ENCODE peak calls at places on chromosomes 12 and 14, in four cellular contexts. One of them, this sample, is unnamed.

GRCh38 chr14:94648801-94649200 is 36.6 kb downstream of the SERPINA3 start:
- DNase-seq in C1 segment of cervical spinal cord: no peak
- DNase-seq in astrocyte of the spinal cord: no peak
- DNase-seq in M059J: no peak
- DNase-seq in this sample: no peak

GRCh38 chr12:126784328-126784921 is 1482.5 kb upstream of the TMEM132C start:
- DNase-seq in C1 segment of cervical spinal cord: no peak
- DNase-seq in astrocyte of the spinal cord: peak; percentile 26
- DNase-seq in M059J: peak; percentile 43
- DNase-seq in this sample: peak; percentile 61

GRCh38 chr12:30908389-30909087 is 18.0 kb upstream of the TSPAN11 start:
- DNase-seq in C1 segment of cervical spinal cord: no peak
- DNase-seq in astrocyte of the spinal cord: peak; percentile 97
- DNase-seq in M059J: peak; percentile 71
- DNase-seq in this sample: no peak

GRCh38 chr14:60249321-60250251 is 565 bp downstream of the PPM1A start:
- DNase-seq in C1 segment of cervical spinal cord: peak; percentile 62
- DNase-seq in astrocyte of the spinal cord: peak; percentile 69
- DNase-seq in M059J: peak; percentile 62
- DNase-seq in this sample: peak; percentile 74

GRCh38 chr14:56117765-56118610 is at the start of gene PELI2:
- DNase-seq in C1 segment of cervical spinal cord: peak; percentile 76
- DNase-seq in astrocyte of the spinal cord: peak; percentile 71
- DNase-seq in M059J: peak; percentile 70
- DNase-seq in this sample: peak; percentile 77

GRCh38 chr12:96338852-96339478 is 61.3 kb downstream of the CDK17 start:
- DNase-seq in C1 segment of cervical spinal cord: no peak
- DNase-seq in astrocyte of the spinal cord: no peak
- DNase-seq in M059J: no peak
- DNase-seq in this sample: no peak

GRCh38 chr12:121955258-121956040 is 37.1 kb downstream of the CFAP251 start:
- DNase-seq in C1 segment of cervical spinal cord: no peak
- DNase-seq in astrocyte of the spinal cord: peak; percentile 24
- DNase-seq in M059J: peak; percentile 28
- DNase-seq in this sample: peak; percentile 9

GRCh38 chr14:101917413-101918124 is 46.8 kb upstream of the DYNC1H1 start:
- DNase-seq in C1 segment of cervical spinal cord: no peak
- DNase-seq in astrocyte of the spinal cord: peak; percentile 6
- DNase-seq in M059J: no peak
- DNase-seq in this sample: no peak

GRCh38 chr12:76085159-76085868 is 829 bp upstream of the NAP1L1 start:
- DNase-seq in C1 segment of cervical spinal cord: no peak
- DNase-seq in astrocyte of the spinal cord: peak; percentile 43
- DNase-seq in M059J: peak; percentile 65
- DNase-seq in this sample: peak; percentile 75

GRCh38 chr12:12425616-12426015 is 68.7 kb downstream of the BORCS5 start:
- DNase-seq in C1 segment of cervical spinal cord: no peak
- DNase-seq in astrocyte of the spinal cord: peak; percentile 21
- DNase-seq in M059J: no peak
- DNase-seq in this sample: no peak

GRCh38 chr14:66920196-66920595 is 269.0 kb upstream of the GARIN2 start:
- DNase-seq in C1 segment of cervical spinal cord: no peak
- DNase-seq in astrocyte of the spinal cord: no peak
- DNase-seq in M059J: peak; percentile 16
- DNase-seq in this sample: no peak

GRCh38 chr14:68576031-68576430 is 216.8 kb downstream of the ZFP36L1 start:
- DNase-seq in C1 segment of cervical spinal cord: no peak
- DNase-seq in astrocyte of the spinal cord: no peak
- DNase-seq in M059J: peak; percentile 71
- DNase-seq in this sample: peak; percentile 57

GRCh38 chr14:103680491-103681231 is 34.6 kb downstream of the XRCC3 start:
- DNase-seq in C1 segment of cervical spinal cord: no peak
- DNase-seq in astrocyte of the spinal cord: no peak
- DNase-seq in M059J: no peak
- DNase-seq in this sample: no peak

GRCh38 chr14:65834051-65834450 is 421.5 kb downstream of the FUT8 start:
- DNase-seq in C1 segment of cervical spinal cord: no peak
- DNase-seq in astrocyte of the spinal cord: no peak
- DNase-seq in M059J: no peak
- DNase-seq in this sample: no peak

GRCh38 chr14:23443881-23444280 is 8.4 kb upstream of the MYH7 start:
- DNase-seq in C1 segment of cervical spinal cord: no peak
- DNase-seq in astrocyte of the spinal cord: no peak
- DNase-seq in M059J: no peak
- DNase-seq in this sample: no peak

GRCh38 chr14:73718742-73719251 is 4.6 kb upstream of the PNMA1 start:
- DNase-seq in C1 segment of cervical spinal cord: no peak
- DNase-seq in astrocyte of the spinal cord: peak; percentile 42
- DNase-seq in M059J: no peak
- DNase-seq in this sample: no peak

GRCh38 chr12:1830981-1831930 is 10.9 kb downstream of the LRTM2 start:
- DNase-seq in C1 segment of cervical spinal cord: no peak
- DNase-seq in astrocyte of the spinal cord: peak; percentile 54
- DNase-seq in M059J: peak; percentile 60
- DNase-seq in this sample: peak; percentile 59

GRCh38 chr12:28780096-28780495 is 369.0 kb upstream of the FAR2 start:
- DNase-seq in C1 segment of cervical spinal cord: no peak
- DNase-seq in astrocyte of the spinal cord: peak; percentile 64
- DNase-seq in M059J: peak; percentile 70
- DNase-seq in this sample: peak; percentile 88

GRCh38 chr12:92465786-92466185 is 237.0 kb upstream of the PLEKHG7 start:
- DNase-seq in C1 segment of cervical spinal cord: no peak
- DNase-seq in astrocyte of the spinal cord: no peak
- DNase-seq in M059J: no peak
- DNase-seq in this sample: no peak

GRCh38 chr12:57545809-57546437 is 1.1 kb downstream of the DCTN2 start:
- DNase-seq in C1 segment of cervical spinal cord: no peak
- DNase-seq in astrocyte of the spinal cord: no peak
- DNase-seq in M059J: no peak
- DNase-seq in this sample: peak; percentile 76

GRCh38 chr12:56017181-56017580 is 3.7 kb upstream of the IKZF4 start:
- DNase-seq in C1 segment of cervical spinal cord: no peak
- DNase-seq in astrocyte of the spinal cord: no peak
- DNase-seq in M059J: no peak
- DNase-seq in this sample: no peak

GRCh38 chr14:95774265-95775160 is 60.6 kb upstream of the TCL1A start:
- DNase-seq in C1 segment of cervical spinal cord: no peak
- DNase-seq in astrocyte of the spinal cord: peak; percentile 14
- DNase-seq in M059J: peak; percentile 26
- DNase-seq in this sample: peak; percentile 53

GRCh38 chr12:27343255-27344000 is 10.8 kb downstream of the BMAL2 start:
- DNase-seq in C1 segment of cervical spinal cord: no peak
- DNase-seq in astrocyte of the spinal cord: peak; percentile 90
- DNase-seq in M059J: peak; percentile 94
- DNase-seq in this sample: peak; percentile 97